ENCODE peak calls at places on chromosomes 7 and 10, in eight cellular contexts. V is neural progenitor cell, G is Right ventricle myocardium superior, L is body of pancreas, S is thoracic aorta, K is adrenal gland, R is adipocyte, A is NCI-H1694. I is an unnamed sample.

GRCh38 chr7:116692599-116693308 is 20.8 kb downstream of the MET start:
- DNase-seq in V (no peak), G (no peak), L (no peak), S (no peak), K (no peak), R (peak), A (no peak), I (peak)

GRCh38 chr7:158281441-158281840 is 306.2 kb downstream of the PTPRN2 start:
- DNase-seq in V (no peak), G (no peak), L (no peak), S (no peak), K (no peak), R (no peak), A (no peak), I (no peak)

GRCh38 chr7:155297517-155298287 is at the start of gene INSIG1:
- DNase-seq in V (peak), G (peak), L (peak), S (peak), K (peak), R (peak), A (peak), I (peak)

GRCh38 chr10:124698560-124699470 is 45.4 kb downstream of the FAM53B start:
- DNase-seq in V (no peak), G (no peak), L (no peak), S (no peak), K (no peak), R (no peak), A (no peak), I (no peak)

GRCh38 chr7:13312327-13312726 is 624.9 kb downstream of the ARL4A start:
- DNase-seq in V (peak), G (no peak), L (no peak), S (no peak), K (no peak), R (no peak), A (no peak), I (no peak)

GRCh38 chr7:6307762-6308161 is 35.3 kb upstream of the CYTH3 start:
- DNase-seq in V (no peak), G (peak), L (no peak), S (no peak), K (no peak), R (no peak), A (no peak), I (no peak)

GRCh38 chr7:44536090-44536489 is 5.0 kb downstream of the NPC1L1 start:
- DNase-seq in V (no peak), G (no peak), L (no peak), S (no peak), K (no peak), R (no peak), A (no peak), I (no peak)

GRCh38 chr7:132560105-132560504 is 16.2 kb downstream of the PLXNA4 start:
- DNase-seq in V (no peak), G (no peak), L (no peak), S (no peak), K (no peak), R (no peak), A (no peak), I (no peak)

GRCh38 chr10:132879408-132880147 is 62.8 kb downstream of the CFAP46 start:
- DNase-seq in V (no peak), G (peak), L (peak), S (no peak), K (no peak), R (peak), A (no peak), I (no peak)

GRCh38 chr7:29457141-29457561 is 106.5 kb upstream of the PRR15 start:
- DNase-seq in V (peak), G (no peak), L (no peak), S (no peak), K (no peak), R (peak), A (no peak), I (no peak)

I was measured in SW 1271.